ENCODE peak calls at places on chromosomes 16 and 17, in four cellular contexts. One of them, this sample, is unnamed.

GRCh38 chr17:64741924-64742670 is 80.0 kb upstream of the SMURF2 start:
- DNase-seq in NCI-H1694: no peak
- DNase-seq in pons: no peak
- DNase-seq in COR-L47: no peak
- DNase-seq in this sample: no peak

GRCh38 chr17:39485555-39485954 is 24.3 kb downstream of the CDK12 start:
- DNase-seq in COR-L47: no peak
- DNase-seq in NCI-H1694: no peak
- DNase-seq in pons: no peak
- DNase-seq in this sample: peak; percentile 63

GRCh38 chr17:16215965-16216316 is 607 bp upstream of the NCOR1 start:
- DNase-seq in pons: peak; percentile 59
- DNase-seq in COR-L47: no peak
- DNase-seq in NCI-H1694: no peak
- DNase-seq in this sample: peak; percentile 66

GRCh38 chr17:59479141-59479540 is 86.3 kb upstream of the DHX40 start:
- DNase-seq in COR-L47: peak; percentile 1
- DNase-seq in pons: no peak
- DNase-seq in NCI-H1694: no peak
- DNase-seq in this sample: no peak

GRCh38 chr16:30829130-30830071 is 42.4 kb upstream of the ZNF629 start:
- DNase-seq in NCI-H1694: no peak
- DNase-seq in COR-L47: no peak
- DNase-seq in pons: no peak
- DNase-seq in this sample: no peak

GRCh38 chr17:27376637-27377547 is 79.4 kb upstream of the KSR1 start:
- DNase-seq in COR-L47: no peak
- DNase-seq in NCI-H1694: no peak
- DNase-seq in pons: no peak
- DNase-seq in this sample: peak; percentile 60

GRCh38 chr16:68116256-68116853 is 31.2 kb downstream of the NFATC3 start:
- DNase-seq in COR-L47: peak; percentile 2
- DNase-seq in NCI-H1694: no peak
- DNase-seq in pons: no peak
- DNase-seq in this sample: peak; percentile 62

GRCh38 chr17:1598399-1599095 is 30.1 kb downstream of the SLC43A2 start:
- DNase-seq in NCI-H1694: no peak
- DNase-seq in pons: no peak
- DNase-seq in COR-L47: no peak
- DNase-seq in this sample: no peak

GRCh38 chr16:24116371-24116770 is 139.8 kb upstream of the CACNG3 start:
- DNase-seq in pons: no peak
- DNase-seq in COR-L47: no peak
- DNase-seq in NCI-H1694: no peak
- DNase-seq in this sample: no peak

GRCh38 chr17:79855331-79856124 is 16.3 kb upstream of the CBX4 start:
- DNase-seq in COR-L47: no peak
- DNase-seq in NCI-H1694: no peak
- DNase-seq in pons: no peak
- DNase-seq in this sample: no peak

GRCh38 chr17:80955078-80955477 is 36.6 kb upstream of the CHMP6 start:
- DNase-seq in pons: no peak
- DNase-seq in NCI-H1694: no peak
- DNase-seq in COR-L47: no peak
- DNase-seq in this sample: no peak

GRCh38 chr16:27690604-27691003 is 140.7 kb downstream of the KATNIP start:
- DNase-seq in NCI-H1694: peak; percentile 53
- DNase-seq in COR-L47: no peak
- DNase-seq in pons: peak; percentile 43
- DNase-seq in this sample: no peak

GRCh38 chr17:80613732-80614071 is 69.1 kb downstream of the RPTOR start:
- DNase-seq in pons: no peak
- DNase-seq in COR-L47: no peak
- DNase-seq in NCI-H1694: no peak
- DNase-seq in this sample: no peak

GRCh38 chr16:66569131-66569530 is 2.9 kb downstream of the CMTM1 start:
- DNase-seq in NCI-H1694: no peak
- DNase-seq in COR-L47: no peak
- DNase-seq in pons: no peak
- DNase-seq in this sample: no peak

GRCh38 chr16:10502766-10503165 is 77.6 kb downstream of the EMP2 start:
- DNase-seq in COR-L47: no peak
- DNase-seq in NCI-H1694: no peak
- DNase-seq in pons: no peak
- DNase-seq in this sample: no peak

GRCh38 chr17:50184057-50184456 is 17.4 kb downstream of the COL1A1 start:
- DNase-seq in NCI-H1694: no peak
- DNase-seq in COR-L47: no peak
- DNase-seq in pons: no peak
- DNase-seq in this sample: no peak

GRCh38 chr17:66343531-66344078 is 41.2 kb downstream of the PRKCA start:
- DNase-seq in NCI-H1694: no peak
- DNase-seq in pons: no peak
- DNase-seq in COR-L47: no peak
- DNase-seq in this sample: no peak

GRCh38 chr17:28968269-28968913 is 17.1 kb upstream of the PHF12 start:
- DNase-seq in COR-L47: peak; percentile 16
- DNase-seq in pons: no peak
- DNase-seq in NCI-H1694: no peak
- DNase-seq in this sample: no peak

GRCh38 chr16:66141885-66142284 is 224.6 kb upstream of the CDH5 start:
- DNase-seq in pons: no peak
- DNase-seq in NCI-H1694: no peak
- DNase-seq in COR-L47: no peak
- DNase-seq in this sample: no peak

This sample was measured in RKO.